ENCODE peak calls at places on chromosomes 6 and 20, in nine cellular contexts. D, Q, L, M, V, S, U, Z and I are unnamed samples.

GRCh38 chr6:142686719-142686996 is 258.3 kb downstream of the HIVEP2 start:
- DNase-seq in V (no peak), L (no peak), M (no peak), U (no peak), S (no peak), D (no peak), Q (no peak), Z (no peak), I (no peak)

GRCh38 chr6:145015739-145016558 is 719.4 kb downstream of the EPM2A start:
- DNase-seq in L (peak), S (peak), Q (peak), Z (peak), D (no peak), V (no peak), M (no peak), U (no peak), I (no peak)

GRCh38 chr6:49913656-49914055 is 47.3 kb upstream of the CRISP1 start:
- DNase-seq in L (no peak), U (no peak), D (no peak), V (no peak), M (no peak), Q (no peak), S (no peak), Z (no peak), I (no peak)

GRCh38 chr20:48606117-48606840 is 221.5 kb downstream of the PREX1 start:
- DNase-seq in S (no peak), U (no peak), Q (no peak), D (no peak), Z (no peak), M (no peak), L (no peak), V (peak), I (no peak)

GRCh38 chr6:129889580-129889979 is 28.5 kb upstream of the TMEM244 start:
- DNase-seq in V (no peak), U (no peak), Q (peak), L (peak), Z (peak), S (peak), D (no peak), M (no peak), I (no peak)

GRCh38 chr20:18666803-18667460 is 79.1 kb downstream of the DTD1 start:
- DNase-seq in D (no peak), M (no peak), V (no peak), L (no peak), U (no peak), Z (no peak), S (no peak), Q (no peak), I (no peak)

GRCh38 chr20:12967932-12968331 is 40.8 kb upstream of the SPTLC3 start:
- DNase-seq in Q (no peak), D (no peak), Z (no peak), M (no peak), V (no peak), U (no peak), S (no peak), L (no peak), I (no peak)

GRCh38 chr20:1900321-1900791 is 5.1 kb downstream of the SIRPA start:
- DNase-seq in S (peak), V (no peak), L (peak), U (peak), D (no peak), Z (peak), M (peak), Q (peak), I (peak)

GRCh38 chr20:51696304-51697118 is 71.7 kb downstream of the ATP9A start:
- DNase-seq in V (no peak), Z (no peak), D (no peak), L (no peak), Q (no peak), U (no peak), M (no peak), S (peak), I (no peak)

GRCh38 chr6:1182722-1183521 is 129.0 kb upstream of the FOXQ1 start:
- DNase-seq in Z (no peak), Q (no peak), D (no peak), V (no peak), S (no peak), U (no peak), L (peak), M (no peak), I (no peak)

GRCh38 chr6:11975353-11975977 is 36.6 kb upstream of the HIVEP1 start:
- DNase-seq in S (no peak), Z (peak), L (no peak), D (no peak), V (no peak), U (no peak), M (peak), Q (no peak), I (no peak)

GRCh38 chr6:25942561-25943147 is 12.2 kb upstream of the SLC17A2 start:
- DNase-seq in S (peak), D (no peak), L (peak), V (no peak), Z (peak), Q (peak), M (no peak), U (no peak), I (no peak)

GRCh38 chr6:169023161-169023874 is 230.3 kb downstream of the THBS2 start:
- DNase-seq in S (no peak), D (no peak), M (no peak), L (no peak), U (no peak), V (no peak), Z (no peak), Q (no peak), I (no peak)

GRCh38 chr6:111852704-111853103 is 20.5 kb downstream of the FYN start:
- DNase-seq in S (peak), V (no peak), Z (peak), D (no peak), M (no peak), U (no peak), L (no peak), Q (peak), I (no peak)

GRCh38 chr6:110781522-110782200 is 33.6 kb downstream of the CDK19 start:
- DNase-seq in Q (no peak), L (no peak), D (no peak), Z (no peak), S (no peak), M (no peak), V (no peak), U (no peak), I (no peak)

GRCh38 chr6:136696783-136697364 is 95.4 kb downstream of the MAP3K5 start:
- DNase-seq in L (no peak), Z (no peak), V (no peak), M (no peak), U (no peak), D (no peak), S (no peak), Q (no peak), I (no peak)

GRCh38 chr20:50346372-50347347 is 156.0 kb downstream of the CEBPB start:
- DNase-seq in Z (no peak), V (peak), S (peak), D (no peak), U (no peak), L (peak), Q (peak), M (peak), I (peak)

GRCh38 chr6:131651782-131652181 is 14.7 kb downstream of the ENPP3 start:
- DNase-seq in D (no peak), S (no peak), Q (no peak), M (no peak), U (no peak), L (peak), Z (no peak), V (no peak), I (peak)

GRCh38 chr6:157278171-157278570 is 45.1 kb downstream of the TMEM242 start:
- DNase-seq in Z (no peak), D (no peak), M (no peak), L (no peak), U (no peak), V (no peak), Q (no peak), S (no peak), I (no peak)

GRCh38 chr6:21883528-21883927 is 290.0 kb downstream of the SOX4 start:
- DNase-seq in Z (no peak), Q (no peak), V (no peak), U (no peak), M (no peak), L (no peak), D (no peak), S (no peak), I (no peak)

GRCh38 chr20:37259865-37260264 is 1.7 kb downstream of the GHRH start:
- DNase-seq in V (no peak), L (no peak), Z (no peak), Q (no peak), U (no peak), S (no peak), D (no peak), M (no peak), I (no peak)

GRCh38 chr6:22664968-22665367 is 95.6 kb downstream of the HDGFL1 start:
- DNase-seq in L (no peak), S (no peak), V (no peak), D (no peak), Q (no peak), M (no peak), U (no peak), Z (no peak), I (no peak)

GRCh38 chr6:12653396-12653910 is 63.1 kb upstream of the PHACTR1 start:
- DNase-seq in S (no peak), U (no peak), L (no peak), V (no peak), Q (no peak), D (no peak), Z (no peak), M (no peak), I (no peak)

GRCh38 chr6:127367023-127367375 is 23.6 kb upstream of the ECHDC1 start:
- DNase-seq in M (no peak), U (no peak), L (no peak), D (no peak), S (no peak), V (no peak), Z (no peak), Q (peak), I (no peak)

GRCh38 chr6:70706491-70707123 is 38.9 kb downstream of the SMAP1 start:
- DNase-seq in Z (peak), L (peak), V (no peak), Q (peak), D (no peak), S (peak), M (no peak), U (peak), I (no peak)

GRCh38 chr20:13991311-13991710 is 897 bp upstream of the SEL1L2 start:
- DNase-seq in Q (no peak), L (no peak), M (no peak), Z (no peak), D (no peak), U (no peak), V (no peak), S (no peak), I (no peak)

GRCh38 chr6:53241936-53242335 is 93.3 kb upstream of the GCM1 start:
- DNase-seq in Z (peak), M (no peak), S (no peak), L (no peak), D (no peak), Q (no peak), V (no peak), U (no peak), I (no peak)

GRCh38 chr6:26199773-26200728 is 112.8 kb downstream of the HFE start:
- DNase-seq in L (no peak), S (peak), M (no peak), Q (peak), U (peak), V (no peak), Z (peak), D (no peak), I (no peak)

GRCh38 chr6:69867075-69867911 is 937 bp downstream of the COL19A1 start:
- DNase-seq in M (peak), S (no peak), V (peak), U (peak), L (peak), Z (peak), Q (peak), D (peak), I (peak)

GRCh38 chr20:17616480-17617211 is 46.8 kb downstream of the DSTN start:
- DNase-seq in Z (peak), S (no peak), L (no peak), V (peak), Q (no peak), M (peak), U (no peak), D (no peak), I (peak)
- TF ChIP-seq CTCF in Z (no peak), S (no peak), L (no peak), V (no peak), Q (no peak), M (no peak), U (no peak), D (no peak), I (no peak)

DNA sequence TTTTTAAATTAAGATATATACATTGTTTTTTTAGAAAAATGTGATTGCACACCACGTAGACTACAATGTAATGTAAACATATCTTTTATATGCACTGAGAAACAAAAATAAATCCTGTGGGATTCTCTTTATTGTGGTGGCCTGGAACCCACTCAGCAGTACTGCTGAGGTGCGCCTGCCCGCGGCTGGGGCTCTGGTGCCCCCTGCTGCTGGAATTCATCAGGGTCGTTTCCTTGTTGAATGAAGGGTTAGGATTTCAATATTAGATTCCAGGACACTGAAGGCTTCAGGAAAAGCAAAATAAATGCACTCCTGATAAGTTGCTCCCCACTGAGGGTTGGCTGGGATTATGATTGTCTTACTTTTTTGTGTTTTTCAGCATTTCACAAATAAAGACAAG is 175.8 kb upstream of the GGTLC1 start:
- DNase-seq in Q (no peak), M (no peak), L (peak), U (peak), S (no peak), Z (peak), V (no peak), D (no peak), I (peak)
- TF ChIP-seq CTCF in Q (peak), M (no peak), L (no peak), U (peak), S (peak), Z (peak), V (peak), D (peak), I (no peak)

GRCh38 chr6:24004062-24004461 is 122.0 kb upstream of the NRSN1 start:
- DNase-seq in S (no peak), U (no peak), V (no peak), Q (no peak), Z (no peak), D (no peak), M (no peak), L (no peak), I (no peak)
- TF ChIP-seq CTCF in S (no peak), U (no peak), V (no peak), Q (no peak), Z (no peak), D (no peak), M (no peak), L (no peak), I (no peak)

DNA sequence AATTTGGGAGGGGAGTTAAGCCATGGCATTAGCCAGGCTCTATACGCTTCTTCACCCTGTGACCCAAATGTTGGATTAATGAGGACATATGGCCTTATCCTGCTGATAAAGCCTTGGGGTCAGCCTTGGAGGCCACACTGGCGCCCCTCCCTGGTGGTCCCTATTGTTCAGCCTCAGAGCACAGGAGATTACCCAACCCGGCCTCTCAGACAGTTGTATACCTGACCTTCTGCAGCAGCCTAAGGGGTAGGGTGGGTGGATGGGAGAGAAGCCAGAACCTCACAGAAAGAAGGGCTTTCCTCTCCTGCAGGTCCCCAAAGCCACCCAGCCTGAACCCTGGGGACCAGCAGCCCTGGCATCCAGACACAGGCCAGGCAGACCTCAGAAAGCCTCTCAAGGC is 76.8 kb downstream of the LINC00237 start:
- DNase-seq in V (no peak), M (no peak), D (no peak), S (no peak), U (no peak), Z (no peak), L (no peak), Q (no peak), I (no peak)
- TF ChIP-seq CTCF in V (no peak), M (no peak), D (no peak), S (no peak), U (no peak), Z (no peak), L (no peak), Q (no peak), I (no peak)

DNA sequence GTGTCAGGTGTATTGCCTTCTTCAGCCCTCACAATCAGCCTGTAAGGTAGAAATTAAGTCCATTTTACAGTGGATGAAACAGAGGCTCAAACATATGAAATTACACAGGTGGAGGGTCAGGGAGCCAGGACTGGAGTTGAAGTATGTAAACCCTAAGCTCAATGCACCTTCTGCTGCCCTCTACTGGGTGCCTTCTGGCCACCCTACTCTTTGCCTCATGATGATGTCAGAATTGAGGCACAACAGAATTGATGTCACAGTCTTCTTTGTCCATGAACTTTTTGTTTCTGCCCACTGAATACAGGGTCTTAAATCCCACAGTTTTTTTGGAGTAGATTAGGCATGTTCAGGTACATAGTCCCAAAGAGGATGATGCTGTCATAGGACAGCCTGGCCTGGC is 400.8 kb upstream of the CHD6 start:
- DNase-seq in V (no peak), Q (no peak), S (no peak), Z (peak), M (no peak), U (no peak), L (peak), D (no peak), I (no peak)
- TF ChIP-seq CTCF in V (peak), Q (no peak), S (no peak), Z (peak), M (no peak), U (no peak), L (no peak), D (no peak), I (no peak)

DNA sequence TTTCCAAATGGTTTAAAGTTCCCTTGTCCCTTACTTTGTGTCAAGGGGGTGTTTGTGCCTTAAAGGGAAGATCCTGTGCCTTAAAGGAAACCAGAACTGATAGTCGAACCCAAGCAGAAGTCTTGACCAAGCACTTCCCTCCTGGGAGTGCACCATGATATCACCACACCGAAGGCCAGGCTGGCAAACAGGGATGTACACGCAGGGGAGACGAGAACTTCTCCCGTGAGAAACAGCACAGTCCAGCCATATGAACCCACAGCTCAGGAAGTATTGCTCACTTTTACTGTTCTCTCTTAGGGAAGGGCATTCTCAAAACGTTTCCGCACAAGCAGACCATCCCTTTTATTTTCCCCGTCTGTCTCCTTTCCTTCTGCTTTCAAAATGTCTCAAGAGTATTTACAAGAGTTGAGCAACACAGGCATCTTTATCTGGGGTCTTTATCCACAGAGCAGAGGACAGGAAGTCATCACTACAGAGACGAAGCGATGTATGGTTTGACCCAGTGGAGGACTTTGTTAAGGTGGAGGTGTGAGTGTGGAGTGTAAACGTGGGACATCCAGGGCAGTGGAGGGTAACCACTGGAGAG is 12.8 kb upstream of the SERPINB1 start:
- DNase-seq in V (no peak), U (no peak), S (no peak), D (no peak), L (no peak), Q (peak), Z (peak), M (no peak), I (no peak)
- TF ChIP-seq CTCF in V (no peak), U (no peak), S (peak), D (no peak), L (no peak), Q (no peak), Z (no peak), M (no peak), I (no peak)

GRCh38 chr6:150866147-150867073 is 908 bp downstream of the MTHFD1L start:
- DNase-seq in M (peak), Q (peak), V (peak), U (peak), L (peak), D (peak), Z (peak), S (peak), I (peak)
- TF ChIP-seq CTCF in M (no peak), Q (no peak), V (no peak), U (no peak), L (no peak), D (no peak), Z (no peak), S (no peak), I (no peak)